ENCODE peak calls at places on chromosomes 3 and 15, in eight cellular contexts. One of them, this sample, is unnamed.
A peak's percentile ranks its signal among the peaks of the same experiment; 100 is the strongest.

GRCh38 chr15:89383635-89384604 is 49.3 kb upstream of the POLG start:
- DNase-seq in progenitor cell of endocrine pancreas: no peak
- DNase-seq in neural crest cell: no peak
- DNase-seq in AG09319: no peak
- DNase-seq in HL-60: no peak
- DNase-seq in astrocyte of the spinal cord: no peak
- DNase-seq in fibroblast of pulmonary artery: peak; percentile 73
- DNase-seq in cardiac fibroblast: peak; percentile 70
- DNase-seq in this sample: no peak

GRCh38 chr15:29074045-29074444 is 188.3 kb downstream of the APBA2 start:
- DNase-seq in progenitor cell of endocrine pancreas: no peak
- DNase-seq in neural crest cell: no peak
- DNase-seq in AG09319: no peak
- DNase-seq in HL-60: no peak
- DNase-seq in astrocyte of the spinal cord: no peak
- DNase-seq in fibroblast of pulmonary artery: peak; percentile 42
- DNase-seq in cardiac fibroblast: no peak
- DNase-seq in this sample: no peak

GRCh38 chr3:44047796-44048195 is 193.9 kb upstream of the TOPAZ1 start:
- DNase-seq in progenitor cell of endocrine pancreas: no peak
- DNase-seq in neural crest cell: no peak
- DNase-seq in AG09319: no peak
- DNase-seq in HL-60: no peak
- DNase-seq in astrocyte of the spinal cord: no peak
- DNase-seq in fibroblast of pulmonary artery: no peak
- DNase-seq in cardiac fibroblast: no peak
- DNase-seq in this sample: no peak

GRCh38 chr3:98730338-98730737 is 32.8 kb upstream of the ST3GAL6 start:
- DNase-seq in progenitor cell of endocrine pancreas: no peak
- DNase-seq in neural crest cell: no peak
- DNase-seq in AG09319: no peak
- DNase-seq in HL-60: no peak
- DNase-seq in astrocyte of the spinal cord: peak; percentile 16
- DNase-seq in fibroblast of pulmonary artery: peak; percentile 33
- DNase-seq in cardiac fibroblast: no peak
- DNase-seq in this sample: no peak

GRCh38 chr3:53350652-53351051 is 3.3 kb upstream of the DCP1A start:
- DNase-seq in progenitor cell of endocrine pancreas: no peak
- DNase-seq in neural crest cell: no peak
- DNase-seq in AG09319: no peak
- DNase-seq in HL-60: peak; percentile 84
- DNase-seq in astrocyte of the spinal cord: no peak
- DNase-seq in fibroblast of pulmonary artery: no peak
- DNase-seq in cardiac fibroblast: peak; percentile 39
- DNase-seq in this sample: peak; percentile 30

GRCh38 chr3:52439426-52440248 is 5.3 kb downstream of the SEMA3G start:
- DNase-seq in progenitor cell of endocrine pancreas: no peak
- DNase-seq in neural crest cell: no peak
- DNase-seq in AG09319: no peak
- DNase-seq in HL-60: no peak
- DNase-seq in astrocyte of the spinal cord: no peak
- DNase-seq in fibroblast of pulmonary artery: no peak
- DNase-seq in cardiac fibroblast: no peak
- DNase-seq in this sample: no peak

GRCh38 chr3:5006755-5007202 is 27.5 kb downstream of the BHLHE40 start:
- DNase-seq in progenitor cell of endocrine pancreas: no peak
- DNase-seq in neural crest cell: no peak
- DNase-seq in AG09319: no peak
- DNase-seq in HL-60: peak; percentile 51
- DNase-seq in astrocyte of the spinal cord: no peak
- DNase-seq in fibroblast of pulmonary artery: no peak
- DNase-seq in cardiac fibroblast: no peak
- DNase-seq in this sample: no peak

GRCh38 chr15:49045691-49046112 is 544 bp downstream of the SECISBP2L start:
- DNase-seq in progenitor cell of endocrine pancreas: no peak
- DNase-seq in neural crest cell: no peak
- DNase-seq in AG09319: no peak
- DNase-seq in HL-60: peak; percentile 33
- DNase-seq in astrocyte of the spinal cord: peak; percentile 51
- DNase-seq in fibroblast of pulmonary artery: peak; percentile 39
- DNase-seq in cardiac fibroblast: peak; percentile 32
- DNase-seq in this sample: peak; percentile 9

GRCh38 chr3:64853456-64853855 is 165.7 kb upstream of the ADAMTS9 start:
- DNase-seq in progenitor cell of endocrine pancreas: no peak
- DNase-seq in neural crest cell: no peak
- DNase-seq in AG09319: no peak
- DNase-seq in HL-60: no peak
- DNase-seq in astrocyte of the spinal cord: no peak
- DNase-seq in fibroblast of pulmonary artery: no peak
- DNase-seq in cardiac fibroblast: no peak
- DNase-seq in this sample: no peak

GRCh38 chr3:135238866-135239434 is 443.9 kb downstream of the EPHB1 start:
- DNase-seq in progenitor cell of endocrine pancreas: no peak
- DNase-seq in neural crest cell: no peak
- DNase-seq in AG09319: no peak
- DNase-seq in HL-60: no peak
- DNase-seq in astrocyte of the spinal cord: no peak
- DNase-seq in fibroblast of pulmonary artery: no peak
- DNase-seq in cardiac fibroblast: no peak
- DNase-seq in this sample: no peak

GRCh38 chr3:94928921-94929320 is 866.1 kb downstream of the NSUN3 start:
- DNase-seq in progenitor cell of endocrine pancreas: no peak
- DNase-seq in neural crest cell: no peak
- DNase-seq in AG09319: no peak
- DNase-seq in HL-60: peak; percentile 85
- DNase-seq in astrocyte of the spinal cord: peak; percentile 83
- DNase-seq in fibroblast of pulmonary artery: peak; percentile 57
- DNase-seq in cardiac fibroblast: peak; percentile 3
- DNase-seq in this sample: no peak

GRCh38 chr3:183123891-183124290 is 24.6 kb upstream of the MCCC1 start:
- DNase-seq in progenitor cell of endocrine pancreas: no peak
- DNase-seq in neural crest cell: no peak
- DNase-seq in AG09319: no peak
- DNase-seq in HL-60: no peak
- DNase-seq in astrocyte of the spinal cord: peak; percentile 13
- DNase-seq in fibroblast of pulmonary artery: peak; percentile 78
- DNase-seq in cardiac fibroblast: no peak
- DNase-seq in this sample: no peak

GRCh38 chr3:192816274-192816853 is 89.0 kb upstream of the FGF12 start:
- DNase-seq in progenitor cell of endocrine pancreas: no peak
- DNase-seq in neural crest cell: peak; percentile 1
- DNase-seq in AG09319: no peak
- DNase-seq in HL-60: no peak
- DNase-seq in astrocyte of the spinal cord: peak; percentile 74
- DNase-seq in fibroblast of pulmonary artery: peak; percentile 79
- DNase-seq in cardiac fibroblast: peak; percentile 77
- DNase-seq in this sample: peak; percentile 67

GRCh38 chr3:159764211-159765024 is 224.2 kb upstream of the IL12A start:
- DNase-seq in progenitor cell of endocrine pancreas: peak; percentile 26
- DNase-seq in neural crest cell: peak; percentile 44
- DNase-seq in AG09319: peak; percentile 52
- DNase-seq in HL-60: no peak
- DNase-seq in astrocyte of the spinal cord: peak; percentile 80
- DNase-seq in fibroblast of pulmonary artery: peak; percentile 77
- DNase-seq in cardiac fibroblast: peak; percentile 81
- DNase-seq in this sample: peak; percentile 85

GRCh38 chr15:28021281-28022039 is 77.7 kb downstream of the OCA2 start:
- DNase-seq in progenitor cell of endocrine pancreas: no peak
- DNase-seq in neural crest cell: no peak
- DNase-seq in AG09319: no peak
- DNase-seq in HL-60: peak; percentile 47
- DNase-seq in astrocyte of the spinal cord: peak; percentile 96
- DNase-seq in fibroblast of pulmonary artery: peak; percentile 34
- DNase-seq in cardiac fibroblast: peak; percentile 52
- DNase-seq in this sample: no peak

GRCh38 chr15:77572186-77572585 is 60.5 kb downstream of the LINGO1 start:
- DNase-seq in progenitor cell of endocrine pancreas: no peak
- DNase-seq in neural crest cell: no peak
- DNase-seq in AG09319: no peak
- DNase-seq in HL-60: no peak
- DNase-seq in astrocyte of the spinal cord: no peak
- DNase-seq in fibroblast of pulmonary artery: no peak
- DNase-seq in cardiac fibroblast: no peak
- DNase-seq in this sample: no peak

GRCh38 chr3:40258555-40258954 is 51.0 kb upstream of the EIF1B start:
- DNase-seq in progenitor cell of endocrine pancreas: no peak
- DNase-seq in neural crest cell: no peak
- DNase-seq in AG09319: peak; percentile 2
- DNase-seq in HL-60: peak; percentile 14
- DNase-seq in astrocyte of the spinal cord: no peak
- DNase-seq in fibroblast of pulmonary artery: peak; percentile 14
- DNase-seq in cardiac fibroblast: peak; percentile 15
- DNase-seq in this sample: peak; percentile 63

GRCh38 chr3:148990211-148990610 is 1.1 kb upstream of the GYG1 start:
- DNase-seq in progenitor cell of endocrine pancreas: no peak
- DNase-seq in neural crest cell: no peak
- DNase-seq in AG09319: no peak
- DNase-seq in HL-60: peak; percentile 82
- DNase-seq in astrocyte of the spinal cord: no peak
- DNase-seq in fibroblast of pulmonary artery: no peak
- DNase-seq in cardiac fibroblast: no peak
- DNase-seq in this sample: no peak

GRCh38 chr3:52052831-52053306 is 3.5 kb downstream of the DUSP7 start:
- DNase-seq in progenitor cell of endocrine pancreas: no peak
- DNase-seq in neural crest cell: peak; percentile 36
- DNase-seq in AG09319: peak; percentile 51
- DNase-seq in HL-60: peak; percentile 90
- DNase-seq in astrocyte of the spinal cord: peak; percentile 74
- DNase-seq in fibroblast of pulmonary artery: peak; percentile 84
- DNase-seq in cardiac fibroblast: peak; percentile 86
- DNase-seq in this sample: peak; percentile 85

GRCh38 chr3:128621931-128622330 is 28.7 kb downstream of the RPN1 start:
- DNase-seq in progenitor cell of endocrine pancreas: no peak
- DNase-seq in neural crest cell: no peak
- DNase-seq in AG09319: no peak
- DNase-seq in HL-60: no peak
- DNase-seq in astrocyte of the spinal cord: no peak
- DNase-seq in fibroblast of pulmonary artery: no peak
- DNase-seq in cardiac fibroblast: no peak
- DNase-seq in this sample: no peak

GRCh38 chr15:101062471-101063171 is 143.5 kb downstream of the LRRK1 start:
- DNase-seq in progenitor cell of endocrine pancreas: no peak
- DNase-seq in neural crest cell: no peak
- DNase-seq in AG09319: no peak
- DNase-seq in HL-60: no peak
- DNase-seq in astrocyte of the spinal cord: no peak
- DNase-seq in fibroblast of pulmonary artery: no peak
- DNase-seq in cardiac fibroblast: no peak
- DNase-seq in this sample: no peak

GRCh38 chr3:183988216-183988790 is 29.4 kb downstream of the ABCC5 start:
- DNase-seq in progenitor cell of endocrine pancreas: no peak
- DNase-seq in neural crest cell: no peak
- DNase-seq in AG09319: no peak
- DNase-seq in HL-60: no peak
- DNase-seq in astrocyte of the spinal cord: peak; percentile 47
- DNase-seq in fibroblast of pulmonary artery: peak; percentile 17
- DNase-seq in cardiac fibroblast: peak; percentile 51
- DNase-seq in this sample: peak; percentile 77

GRCh38 chr3:70064194-70064787 is 64.8 kb downstream of the SAMMSON start:
- DNase-seq in progenitor cell of endocrine pancreas: no peak
- DNase-seq in neural crest cell: peak; percentile 54
- DNase-seq in AG09319: peak; percentile 3
- DNase-seq in HL-60: peak; percentile 5
- DNase-seq in astrocyte of the spinal cord: peak; percentile 49
- DNase-seq in fibroblast of pulmonary artery: peak; percentile 59
- DNase-seq in cardiac fibroblast: peak; percentile 54
- DNase-seq in this sample: peak; percentile 11

DNA sequence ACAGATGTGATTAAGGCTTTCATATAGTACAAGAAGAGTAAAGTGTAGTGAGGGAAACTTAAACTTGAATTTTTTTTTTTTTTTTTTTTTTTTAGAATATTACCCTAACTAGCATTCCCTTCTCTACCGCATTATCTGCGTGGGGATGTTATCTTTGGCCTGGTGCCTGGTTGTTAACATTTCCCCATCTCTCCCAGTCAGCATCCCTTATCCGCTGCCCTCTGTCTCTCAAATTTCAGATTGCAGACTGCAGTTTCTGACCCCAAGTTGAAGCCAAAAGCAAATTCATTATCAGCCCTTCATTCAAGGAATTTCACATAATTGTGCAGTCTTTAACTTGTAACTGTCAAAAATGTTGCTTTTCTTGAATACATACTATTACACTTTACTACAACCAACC is 353.0 kb downstream of the PLOD2 start:
- DNase-seq in progenitor cell of endocrine pancreas: no peak
- DNase-seq in neural crest cell: peak; percentile 10
- DNase-seq in AG09319: no peak
- DNase-seq in HL-60: no peak
- DNase-seq in astrocyte of the spinal cord: peak; percentile 36
- DNase-seq in fibroblast of pulmonary artery: peak; percentile 73
- DNase-seq in cardiac fibroblast: peak; percentile 65
- DNase-seq in this sample: peak; percentile 19
- TF ChIP-seq CTCF in progenitor cell of endocrine pancreas: peak; percentile 24
- TF ChIP-seq CTCF in neural crest cell: peak; percentile 48
- TF ChIP-seq CTCF in AG09319: peak; percentile 3
- TF ChIP-seq CTCF in HL-60: no peak
- TF ChIP-seq CTCF in astrocyte of the spinal cord: peak; percentile 29
- TF ChIP-seq CTCF in fibroblast of pulmonary artery: peak; percentile 39
- TF ChIP-seq CTCF in cardiac fibroblast: peak; percentile 43
- TF ChIP-seq CTCF in this sample: peak; percentile 42

GRCh38 chr15:47727676-47728075 is 10.4 kb downstream of the SEMA6D start:
- DNase-seq in progenitor cell of endocrine pancreas: no peak
- DNase-seq in neural crest cell: no peak
- DNase-seq in AG09319: no peak
- DNase-seq in HL-60: no peak
- DNase-seq in astrocyte of the spinal cord: no peak
- DNase-seq in fibroblast of pulmonary artery: no peak
- DNase-seq in cardiac fibroblast: no peak
- DNase-seq in this sample: no peak
- TF ChIP-seq CTCF in progenitor cell of endocrine pancreas: no peak
- TF ChIP-seq CTCF in neural crest cell: no peak
- TF ChIP-seq CTCF in AG09319: no peak
- TF ChIP-seq CTCF in HL-60: no peak
- TF ChIP-seq CTCF in astrocyte of the spinal cord: no peak
- TF ChIP-seq CTCF in fibroblast of pulmonary artery: no peak
- TF ChIP-seq CTCF in cardiac fibroblast: no peak
- TF ChIP-seq CTCF in this sample: no peak

GRCh38 chr3:125194849-125195601 is 17.5 kb downstream of the SLC12A8 start:
- DNase-seq in progenitor cell of endocrine pancreas: no peak
- DNase-seq in neural crest cell: no peak
- DNase-seq in AG09319: peak; percentile 83
- DNase-seq in HL-60: no peak
- DNase-seq in astrocyte of the spinal cord: peak; percentile 87
- DNase-seq in fibroblast of pulmonary artery: peak; percentile 36
- DNase-seq in cardiac fibroblast: peak; percentile 73
- DNase-seq in this sample: peak; percentile 59
- TF ChIP-seq CTCF in progenitor cell of endocrine pancreas: no peak
- TF ChIP-seq CTCF in neural crest cell: no peak
- TF ChIP-seq CTCF in AG09319: no peak
- TF ChIP-seq CTCF in HL-60: no peak
- TF ChIP-seq CTCF in astrocyte of the spinal cord: peak; percentile 7
- TF ChIP-seq CTCF in fibroblast of pulmonary artery: peak; percentile 3
- TF ChIP-seq CTCF in cardiac fibroblast: no peak
- TF ChIP-seq CTCF in this sample: peak; percentile 32

DNA sequence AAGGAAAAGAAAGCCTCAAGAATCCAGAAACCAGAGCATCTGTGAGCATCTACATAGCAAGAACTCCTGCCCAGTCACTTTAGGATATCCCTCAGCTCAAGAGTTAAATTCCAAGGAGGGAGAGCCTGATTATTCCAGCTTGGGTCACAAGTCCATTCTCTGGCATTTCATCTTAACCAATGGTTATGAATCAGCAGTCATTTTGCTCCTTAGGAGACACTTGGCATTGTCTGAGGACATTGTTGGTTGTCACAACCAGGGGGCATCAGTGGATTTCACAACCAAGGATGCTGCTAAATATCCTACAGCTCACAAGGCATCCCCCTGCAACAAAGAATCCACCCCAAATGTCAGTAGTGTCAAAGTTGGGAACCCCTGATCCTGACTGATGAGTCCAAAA is 51.0 kb upstream of the LMCD1 start:
- DNase-seq in progenitor cell of endocrine pancreas: no peak
- DNase-seq in neural crest cell: no peak
- DNase-seq in AG09319: no peak
- DNase-seq in HL-60: no peak
- DNase-seq in astrocyte of the spinal cord: no peak
- DNase-seq in fibroblast of pulmonary artery: peak; percentile 16
- DNase-seq in cardiac fibroblast: peak; percentile 32
- DNase-seq in this sample: peak; percentile 43
- TF ChIP-seq CTCF in progenitor cell of endocrine pancreas: no peak
- TF ChIP-seq CTCF in neural crest cell: no peak
- TF ChIP-seq CTCF in AG09319: no peak
- TF ChIP-seq CTCF in HL-60: no peak
- TF ChIP-seq CTCF in astrocyte of the spinal cord: no peak
- TF ChIP-seq CTCF in fibroblast of pulmonary artery: no peak
- TF ChIP-seq CTCF in cardiac fibroblast: no peak
- TF ChIP-seq CTCF in this sample: peak; percentile 48

This sample was measured in HFFc6.